ENCODE peak calls at places on chromosomes 12 and 14, in four cellular contexts. E is Peyer's patch, L is A549, B is fibroblast of pulmonary artery. O is an unnamed sample.
A peak's percentile ranks its signal among the peaks of the same experiment; 100 is the strongest.

GRCh38 chr12:613996-614726 is 49.1 kb downstream of the NINJ2 start:
- DNase-seq in E (no peak), L (no peak), B (peak; percentile 26), O (no peak)

GRCh38 chr12:5660271-5660670 is 228.4 kb downstream of the NTF3 start:
- DNase-seq in E (no peak), L (no peak), B (no peak), O (no peak)

GRCh38 chr14:73014105-73014504 is 12.8 kb downstream of the ZFYVE1 start:
- DNase-seq in E (no peak), L (no peak), B (peak; percentile 45), O (no peak)

GRCh38 chr14:51094282-51094821 is 553 bp downstream of the TRIM9 start:
- DNase-seq in E (peak; percentile 48), L (peak; percentile 22), B (no peak), O (peak; percentile 16)

GRCh38 chr12:75932241-75932640 is 99.3 kb downstream of the PHLDA1 start:
- DNase-seq in E (no peak), L (no peak), B (no peak), O (no peak)

GRCh38 chr14:22243971-22244581 is 344.9 kb downstream of the DAD1 start:
- DNase-seq in E (no peak), L (no peak), B (no peak), O (no peak)

GRCh38 chr12:82867782-82868505 is 181.2 kb downstream of the TMTC2 start:
- DNase-seq in E (no peak), L (no peak), B (no peak), O (no peak)

GRCh38 chr12:9634177-9634803 is 26.6 kb upstream of the KLRB1 start:
- DNase-seq in E (no peak), L (peak; percentile 32), B (peak; percentile 74), O (peak; percentile 56)

GRCh38 chr14:103103461-103104388 is 9.2 kb downstream of the EXOC3L4 start:
- DNase-seq in E (peak; percentile 86), L (peak; percentile 88), B (peak; percentile 50), O (no peak)

GRCh38 chr14:74619672-74620131 is 7.7 kb upstream of the LTBP2 start:
- DNase-seq in E (peak; percentile 57), L (peak; percentile 51), B (peak; percentile 98), O (no peak)

DNA sequence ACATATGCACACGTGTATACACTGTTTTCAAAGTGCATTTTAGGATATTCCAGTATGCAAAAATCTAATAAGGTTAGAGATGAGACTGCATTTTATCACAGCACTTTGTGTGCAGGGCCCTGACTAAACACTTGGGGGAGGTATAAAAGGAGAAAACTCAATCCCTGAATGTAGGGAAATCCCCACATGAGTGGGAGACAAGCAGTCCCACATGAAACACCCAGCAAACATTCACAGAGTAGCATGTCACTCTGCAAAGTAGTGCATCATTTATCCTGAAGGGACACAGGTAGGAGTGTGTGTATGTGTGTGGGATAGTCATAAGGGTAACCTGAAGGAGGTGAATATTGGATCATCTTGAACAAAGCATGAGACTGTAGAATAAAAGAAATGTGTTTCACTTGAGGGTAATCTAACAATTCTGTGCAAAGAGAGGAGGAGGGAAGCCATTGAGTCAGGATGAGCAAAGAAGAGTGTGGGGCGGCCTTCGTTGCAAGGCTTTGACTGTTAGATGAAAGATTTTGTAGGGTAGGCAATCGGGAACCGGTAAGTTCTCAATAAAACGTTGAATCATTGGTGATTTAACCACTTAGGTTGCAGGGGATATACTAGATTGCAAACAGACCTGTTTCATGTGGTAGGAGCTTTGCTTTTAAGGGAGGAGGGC is 2.9 kb downstream of the PRPF40B start:
- DNase-seq in E (no peak), L (peak; percentile 22), B (peak; percentile 37), O (no peak)
- TF ChIP-seq CTCF in E (no peak), L (no peak), B (peak; percentile 36), O (no peak)

DNA sequence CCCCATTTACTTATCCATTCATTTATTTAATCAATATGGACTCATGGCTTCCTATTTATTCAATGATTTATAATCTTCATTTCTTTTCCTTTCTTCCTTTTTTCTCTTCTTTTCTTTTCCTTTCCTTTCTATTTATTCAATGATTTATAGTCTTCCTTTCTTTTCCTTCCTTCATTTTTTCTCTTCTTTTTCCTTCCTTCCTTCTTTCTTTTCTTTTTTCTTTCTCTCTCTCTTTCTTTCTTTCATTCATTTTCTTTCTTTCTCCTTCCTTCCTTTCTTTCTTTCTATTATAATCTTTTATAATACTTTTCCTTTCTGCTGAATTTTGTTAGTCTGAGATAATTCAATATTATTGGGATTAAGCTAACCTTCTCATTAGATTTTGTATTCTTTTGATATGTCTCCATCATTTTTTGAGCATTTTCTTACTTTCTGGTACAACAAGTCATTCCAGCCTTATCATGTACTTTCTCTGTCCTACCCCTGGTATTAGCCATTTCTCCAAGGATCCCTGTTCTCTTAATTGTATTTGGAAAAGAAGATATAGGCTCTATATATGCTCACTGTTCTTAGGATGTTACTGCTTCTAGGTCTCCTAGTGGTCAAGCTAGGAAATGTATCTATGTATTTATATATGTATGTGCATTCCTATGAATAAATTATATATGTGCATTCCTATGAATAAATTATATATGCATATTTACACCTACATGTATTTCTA is 12.1 kb downstream of the LACRT start:
- DNase-seq in E (no peak), L (no peak), B (peak; percentile 13), O (no peak)
- TF ChIP-seq CTCF in E (no peak), L (no peak), B (peak; percentile 35), O (no peak)

GRCh38 chr12:108967869-108968540 is 52.9 kb downstream of the SVOP start:
- DNase-seq in E (no peak), L (peak; percentile 56), B (no peak), O (no peak)
- TF ChIP-seq CTCF in E (no peak), L (peak; percentile 50), B (peak; percentile 39), O (peak; percentile 14)

DNA sequence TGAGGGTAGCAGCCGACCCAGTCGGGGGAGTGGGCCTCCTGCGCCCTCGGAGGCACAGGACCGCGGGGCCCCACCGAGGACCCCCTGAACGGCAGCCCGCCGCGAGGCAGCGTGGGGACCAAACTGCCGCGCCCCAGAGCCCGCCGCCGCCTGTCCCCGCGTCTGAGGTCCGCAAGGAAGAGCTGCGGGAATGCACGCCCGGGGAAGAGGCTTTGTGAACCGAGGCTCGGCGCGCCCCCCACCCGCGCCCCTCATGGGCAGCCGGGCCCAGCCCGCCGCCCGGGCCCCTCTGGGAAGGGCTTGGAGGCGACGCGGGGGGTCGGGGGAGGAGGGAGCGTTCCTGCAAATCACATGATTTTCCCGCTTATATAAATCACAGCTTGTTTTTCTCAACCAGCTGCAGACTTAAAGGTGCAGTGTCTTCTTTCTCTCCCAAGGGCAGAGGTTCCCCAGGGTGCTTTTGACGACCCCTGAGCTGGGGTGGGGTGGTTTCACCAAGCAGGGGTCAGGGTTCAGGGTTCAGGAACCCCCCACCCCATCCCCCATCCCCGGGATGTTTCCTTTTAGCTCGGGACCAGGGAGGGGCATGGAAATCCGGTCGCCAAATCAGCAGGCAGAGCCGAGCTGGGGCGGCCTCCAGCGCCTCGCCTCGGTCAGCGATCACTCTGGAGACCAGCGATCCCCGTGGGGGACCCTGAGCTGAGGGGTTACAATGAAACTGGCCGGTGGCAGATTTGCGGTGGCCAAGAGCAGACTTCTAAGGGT is 44.7 kb upstream of the ATP23 start:
- DNase-seq in E (peak; percentile 83), L (peak; percentile 62), B (peak; percentile 82), O (no peak)
- TF ChIP-seq CTCF in E (no peak), L (peak; percentile 45), B (peak; percentile 36), O (no peak)

DNA sequence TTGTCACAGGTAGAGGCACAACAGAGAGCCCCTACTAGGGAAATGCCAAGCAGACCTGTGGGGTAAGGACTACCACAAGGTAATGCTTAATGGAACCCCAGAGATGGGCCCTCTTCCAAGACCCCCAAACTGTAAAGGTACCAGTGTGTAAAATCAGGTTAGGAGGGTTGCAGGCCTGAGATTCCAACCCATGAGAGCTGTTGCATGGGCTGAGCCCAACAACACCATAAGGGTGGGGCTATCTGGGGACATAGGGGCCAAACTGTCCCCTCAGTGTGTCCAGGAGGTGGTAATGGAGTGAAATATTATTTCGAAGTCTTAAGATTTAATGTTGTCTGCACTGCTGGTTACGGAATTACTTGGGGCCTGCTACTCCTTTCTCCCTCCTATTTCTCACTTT is 620.2 kb downstream of the ETNK1 start:
- DNase-seq in E (no peak), L (no peak), B (no peak), O (no peak)
- TF ChIP-seq CTCF in E (no peak), L (no peak), B (no peak), O (no peak)

GRCh38 chr12:71948390-71948789 is 9.7 kb downstream of the TPH2 start:
- DNase-seq in E (no peak), L (no peak), B (no peak), O (no peak)

GRCh38 chr12:71947645-71948105 is 9.0 kb downstream of the TPH2 start:
- DNase-seq in E (no peak), L (no peak), B (peak; percentile 18), O (no peak)

GRCh38 chr12:71950404-71950803 is 11.8 kb downstream of the TPH2 start:
- DNase-seq in E (no peak), L (no peak), B (no peak), O (no peak)

GRCh38 chr12:71954040-71954649 is 15.5 kb downstream of the TPH2 start:
- DNase-seq in E (no peak), L (no peak), B (no peak), O (no peak)

DNA sequence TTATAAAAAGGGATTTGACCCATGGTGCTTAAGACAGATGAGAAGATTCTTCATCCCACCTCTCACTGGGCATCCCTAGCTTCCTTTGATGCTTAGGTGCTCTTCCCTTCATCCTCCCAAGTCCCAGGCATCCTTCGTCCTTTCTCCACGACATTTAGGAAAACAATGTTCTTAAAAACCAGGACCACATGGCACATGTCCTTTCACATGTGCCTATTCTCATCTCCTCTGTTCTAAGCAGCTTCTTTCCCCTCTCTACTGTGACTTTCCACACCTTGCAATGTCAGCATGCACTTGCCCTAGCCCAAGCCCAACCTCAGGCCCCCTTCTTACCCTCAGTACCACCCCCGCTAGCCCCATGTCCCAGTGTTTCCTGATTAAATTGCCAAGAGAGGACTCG is 12.2 kb downstream of the TPH2 start:
- DNase-seq in E (no peak), L (no peak), B (no peak), O (no peak)
- TF ChIP-seq CTCF in E (no peak), L (no peak), B (no peak), O (no peak)

GRCh38 chr12:115380509-115381120 is 696.6 kb upstream of the TBX3 start:
- DNase-seq in E (no peak), L (no peak), B (no peak), O (no peak)
- TF ChIP-seq CTCF in E (no peak), L (no peak), B (no peak), O (no peak)

DNA sequence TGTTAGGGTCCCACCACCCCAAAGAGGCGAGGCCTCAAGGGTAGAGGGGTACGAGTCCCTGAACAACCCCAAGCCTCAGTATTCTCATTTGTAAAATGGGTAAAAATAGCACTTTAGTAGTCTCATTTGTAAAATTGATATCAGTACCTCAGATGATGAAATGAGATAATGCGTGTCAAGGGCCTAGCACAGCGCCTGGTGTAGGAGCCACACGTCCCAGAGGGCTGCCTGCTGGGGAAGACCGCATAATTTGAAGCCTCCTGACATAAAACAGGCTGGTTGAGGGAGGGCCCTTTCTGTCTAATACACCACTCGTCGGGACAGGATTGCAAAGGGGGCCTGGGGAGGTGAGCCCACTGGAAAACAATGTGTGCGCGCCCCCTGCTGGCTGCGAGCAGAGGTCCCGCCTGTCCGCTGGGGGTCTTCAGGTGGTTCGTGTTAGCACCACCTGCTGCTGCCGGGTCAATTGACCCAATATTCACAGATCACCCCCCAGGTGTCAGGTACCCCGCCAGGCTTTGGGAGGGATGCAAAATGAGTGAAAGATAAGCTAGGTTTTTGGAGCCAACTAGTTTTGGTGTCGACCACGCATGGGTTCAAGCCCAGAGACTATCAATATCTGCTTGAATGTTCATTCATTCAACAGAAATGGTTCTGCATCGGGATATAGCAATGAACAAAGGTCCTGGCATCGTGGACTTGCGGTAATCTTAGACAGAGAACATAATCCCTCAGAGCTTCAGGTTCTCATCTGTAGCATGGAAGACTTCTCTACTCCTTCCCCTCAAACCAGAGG is 24.7 kb upstream of the IRF2BPL start:
- DNase-seq in E (peak; percentile 80), L (no peak), B (peak; percentile 77), O (peak; percentile 73)
- TF ChIP-seq CTCF in E (peak; percentile 97), L (peak; percentile 67), B (peak; percentile 69), O (peak; percentile 98)

O was measured in natural killer cell.